ENCODE peak calls at places on chromosomes 11 and 22, in five cellular contexts. One of them, this sample, is unnamed. For H3K36me3, the result is how much of the 10 kb centered on the place peaks cover.

GRCh38 chr11:73189315-73189714 is 28.8 kb upstream of the P2RY2 start:
- DNase-seq in endothelial cell of umbilical vein: no peak
- DNase-seq in Panc1: no peak
- DNase-seq in spleen: peak
- DNase-seq in transverse colon: peak
- DNase-seq in this sample: peak

GRCh38 chr22:46613606-46613997 is 6.6 kb upstream of the GRAMD4 start:
- DNase-seq in endothelial cell of umbilical vein: peak
- DNase-seq in transverse colon: peak
- DNase-seq in spleen: peak
- DNase-seq in Panc1: no peak
- DNase-seq in this sample: no peak

GRCh38 chr22:47001288-47001687 is 238.8 kb downstream of the TBC1D22A start:
- DNase-seq in transverse colon: no peak
- DNase-seq in Panc1: no peak
- DNase-seq in endothelial cell of umbilical vein: no peak
- DNase-seq in spleen: no peak
- DNase-seq in this sample: no peak

GRCh38 chr11:112540261-112540660 is 279.6 kb upstream of the PLET1 start:
- DNase-seq in transverse colon: no peak
- DNase-seq in Panc1: no peak
- DNase-seq in spleen: no peak
- DNase-seq in endothelial cell of umbilical vein: no peak
- DNase-seq in this sample: no peak

GRCh38 chr11:76918941-76919386 is 58.2 kb downstream of the ACER3 start:
- DNase-seq in endothelial cell of umbilical vein: peak
- DNase-seq in Panc1: peak
- DNase-seq in transverse colon: peak
- DNase-seq in spleen: no peak
- DNase-seq in this sample: no peak

GRCh38 chr11:120142072-120142423 is 4.1 kb upstream of the TRIM29 start:
- DNase-seq in spleen: no peak
- DNase-seq in endothelial cell of umbilical vein: no peak
- DNase-seq in Panc1: no peak
- DNase-seq in transverse colon: no peak
- DNase-seq in this sample: no peak

GRCh38 chr22:22461111-22461510 is 47.4 kb downstream of the ZNF280B start:
- DNase-seq in Panc1: no peak
- DNase-seq in spleen: no peak
- DNase-seq in endothelial cell of umbilical vein: no peak
- DNase-seq in transverse colon: no peak
- DNase-seq in this sample: no peak

GRCh38 chr11:73262851-73263495 is 9.2 kb upstream of the P2RY6 start:
- DNase-seq in spleen: no peak
- DNase-seq in transverse colon: no peak
- DNase-seq in Panc1: no peak
- DNase-seq in endothelial cell of umbilical vein: no peak
- DNase-seq in this sample: no peak

GRCh38 chr11:12106501-12106900 is 3.9 kb upstream of the MICAL2 start:
- DNase-seq in transverse colon: no peak
- DNase-seq in spleen: no peak
- DNase-seq in endothelial cell of umbilical vein: no peak
- DNase-seq in Panc1: no peak
- DNase-seq in this sample: no peak

GRCh38 chr22:17105143-17106129 is 15.7 kb downstream of the TMEM121B start:
- DNase-seq in transverse colon: no peak
- DNase-seq in Panc1: no peak
- DNase-seq in endothelial cell of umbilical vein: no peak
- DNase-seq in spleen: no peak
- DNase-seq in this sample: peak

GRCh38 chr11:126628790-126629621 is 273.5 kb downstream of the ST3GAL4 start:
- DNase-seq in spleen: no peak
- DNase-seq in transverse colon: no peak
- DNase-seq in Panc1: no peak
- DNase-seq in endothelial cell of umbilical vein: no peak
- DNase-seq in this sample: no peak

GRCh38 chr11:128467610-128468041 is 119.7 kb downstream of the ETS1 start:
- DNase-seq in Panc1: peak
- DNase-seq in transverse colon: no peak
- DNase-seq in spleen: no peak
- DNase-seq in endothelial cell of umbilical vein: no peak
- DNase-seq in this sample: peak

GRCh38 chr11:117623831-117624271 is 173.2 kb downstream of the DSCAML1 start:
- DNase-seq in Panc1: no peak
- DNase-seq in spleen: no peak
- DNase-seq in transverse colon: no peak
- DNase-seq in endothelial cell of umbilical vein: no peak
- DNase-seq in this sample: no peak

GRCh38 chr11:75797796-75798195 is 17.2 kb upstream of the UVRAG start:
- DNase-seq in spleen: peak
- DNase-seq in endothelial cell of umbilical vein: no peak
- DNase-seq in transverse colon: no peak
- DNase-seq in Panc1: no peak
- DNase-seq in this sample: no peak

GRCh38 chr11:131893103-131893502 is 522.7 kb downstream of the NTM start:
- DNase-seq in Panc1: no peak
- DNase-seq in spleen: no peak
- DNase-seq in endothelial cell of umbilical vein: no peak
- DNase-seq in transverse colon: no peak
- DNase-seq in this sample: no peak

GRCh38 chr11:31643831-31644230 is 134.3 kb downstream of the ELP4 start:
- DNase-seq in spleen: no peak
- DNase-seq in Panc1: no peak
- DNase-seq in transverse colon: no peak
- DNase-seq in endothelial cell of umbilical vein: peak
- DNase-seq in this sample: no peak

GRCh38 chr11:71207563-71207962 is 44.8 kb downstream of the SHANK2 start:
- DNase-seq in spleen: peak
- DNase-seq in Panc1: no peak
- DNase-seq in transverse colon: no peak
- DNase-seq in endothelial cell of umbilical vein: no peak
- DNase-seq in this sample: peak

GRCh38 chr11:37061426-37061825 is 463.4 kb upstream of the RAG2 start:
- DNase-seq in Panc1: no peak
- DNase-seq in spleen: no peak
- DNase-seq in endothelial cell of umbilical vein: no peak
- DNase-seq in transverse colon: no peak
- DNase-seq in this sample: no peak

GRCh38 chr22:27868738-27869282 is 50.2 kb downstream of the PITPNB start:
- DNase-seq in transverse colon: no peak
- DNase-seq in spleen: no peak
- DNase-seq in Panc1: no peak
- DNase-seq in endothelial cell of umbilical vein: no peak
- DNase-seq in this sample: no peak

GRCh38 chr11:125621995-125622394 is 3.0 kb upstream of the CHEK1 start:
- DNase-seq in endothelial cell of umbilical vein: peak
- DNase-seq in transverse colon: no peak
- DNase-seq in spleen: no peak
- DNase-seq in Panc1: no peak
- DNase-seq in this sample: no peak

GRCh38 chr11:121540627-121541026 is 87.9 kb upstream of the SORL1-AS1 start:
- DNase-seq in transverse colon: no peak
- DNase-seq in endothelial cell of umbilical vein: peak
- DNase-seq in spleen: no peak
- DNase-seq in Panc1: no peak
- DNase-seq in this sample: no peak

GRCh38 chr11:32400196-32400595 is 35.1 kb downstream of the WT1 start:
- DNase-seq in endothelial cell of umbilical vein: no peak
- DNase-seq in spleen: no peak
- DNase-seq in Panc1: no peak
- DNase-seq in transverse colon: no peak
- DNase-seq in this sample: no peak

GRCh38 chr11:10906521-10906920 is 48.7 kb upstream of the ZBED5 start:
- DNase-seq in spleen: no peak
- DNase-seq in Panc1: no peak
- DNase-seq in endothelial cell of umbilical vein: peak
- DNase-seq in transverse colon: no peak
- DNase-seq in this sample: no peak

GRCh38 chr22:26671317-26672059 is 14.1 kb downstream of the MIAT start:
- DNase-seq in Panc1: no peak
- DNase-seq in endothelial cell of umbilical vein: no peak
- DNase-seq in spleen: peak
- DNase-seq in transverse colon: peak
- DNase-seq in this sample: peak

GRCh38 chr11:79047356-79047755 is 393.5 kb downstream of the TENM4 start:
- DNase-seq in spleen: no peak
- DNase-seq in Panc1: no peak
- DNase-seq in transverse colon: no peak
- DNase-seq in endothelial cell of umbilical vein: no peak
- DNase-seq in this sample: no peak

GRCh38 chr11:119486691-119487259 is 63.8 kb upstream of the THY1 start:
- DNase-seq in endothelial cell of umbilical vein: no peak
- DNase-seq in Panc1: no peak
- DNase-seq in spleen: no peak
- DNase-seq in transverse colon: no peak
- DNase-seq in this sample: peak

GRCh38 chr11:72721689-72722049 is 30.5 kb downstream of the ARAP1 start:
- DNase-seq in transverse colon: peak
- DNase-seq in spleen: peak
- DNase-seq in Panc1: no peak
- DNase-seq in endothelial cell of umbilical vein: no peak
- DNase-seq in this sample: no peak

GRCh38 chr11:48095779-48096470 is 115.6 kb downstream of the PTPRJ start:
- DNase-seq in Panc1: no peak
- DNase-seq in endothelial cell of umbilical vein: no peak
- DNase-seq in spleen: no peak
- DNase-seq in transverse colon: no peak
- DNase-seq in this sample: no peak

GRCh38 chr11:35892166-35892565 is 51.7 kb upstream of the LDLRAD3 start:
- DNase-seq in transverse colon: no peak
- DNase-seq in Panc1: no peak
- DNase-seq in spleen: no peak
- DNase-seq in endothelial cell of umbilical vein: no peak
- DNase-seq in this sample: no peak

GRCh38 chr11:35897019-35897418 is 46.8 kb upstream of the LDLRAD3 start:
- DNase-seq in Panc1: no peak
- DNase-seq in transverse colon: no peak
- DNase-seq in endothelial cell of umbilical vein: peak
- DNase-seq in spleen: no peak
- DNase-seq in this sample: no peak

DNA sequence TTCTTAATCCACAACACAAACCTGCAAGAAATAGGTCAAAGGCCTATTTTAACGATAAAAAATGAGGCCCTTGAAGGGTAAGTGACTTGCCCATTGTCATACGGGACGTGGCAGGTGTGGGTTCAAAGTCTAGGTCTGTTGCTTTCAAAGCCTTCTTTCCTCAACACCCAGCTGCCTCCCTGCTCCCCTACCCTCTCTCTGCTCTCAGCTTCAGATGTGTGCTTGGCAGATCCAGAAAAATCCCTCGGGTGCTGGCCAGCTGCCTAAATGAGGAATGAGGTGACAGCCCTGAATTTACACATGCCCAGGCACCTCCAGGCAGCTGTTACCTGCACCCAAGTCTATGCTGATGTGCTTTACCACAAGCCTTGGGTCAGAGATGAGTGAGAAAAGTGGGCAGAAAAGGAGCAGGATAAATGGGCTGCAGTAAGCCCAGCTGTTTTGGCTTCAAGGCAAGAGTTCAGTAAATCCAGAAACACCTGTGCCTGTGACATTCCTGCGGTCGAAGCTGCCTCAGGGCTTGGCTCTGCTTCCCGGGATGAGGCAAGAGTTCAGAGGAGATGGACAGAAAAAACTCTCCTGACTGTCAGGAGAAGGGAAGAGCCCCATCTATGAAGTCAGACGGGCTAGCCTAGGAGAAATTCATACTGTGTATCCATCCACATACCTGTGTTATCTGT is 49.9 kb upstream of the LDLRAD3 start:
- DNase-seq in endothelial cell of umbilical vein: no peak
- DNase-seq in Panc1: no peak
- DNase-seq in transverse colon: peak
- DNase-seq in spleen: no peak
- DNase-seq in this sample: no peak
- TF ChIP-seq POLR2AphosphoS5 in endothelial cell of umbilical vein: no peak
- TF ChIP-seq POLR2AphosphoS5 in Panc1: no peak
- TF ChIP-seq POLR2AphosphoS5 in transverse colon: no peak
- TF ChIP-seq POLR2AphosphoS5 in spleen: no peak
- TF ChIP-seq POLR2AphosphoS5 in this sample: no peak

DNA sequence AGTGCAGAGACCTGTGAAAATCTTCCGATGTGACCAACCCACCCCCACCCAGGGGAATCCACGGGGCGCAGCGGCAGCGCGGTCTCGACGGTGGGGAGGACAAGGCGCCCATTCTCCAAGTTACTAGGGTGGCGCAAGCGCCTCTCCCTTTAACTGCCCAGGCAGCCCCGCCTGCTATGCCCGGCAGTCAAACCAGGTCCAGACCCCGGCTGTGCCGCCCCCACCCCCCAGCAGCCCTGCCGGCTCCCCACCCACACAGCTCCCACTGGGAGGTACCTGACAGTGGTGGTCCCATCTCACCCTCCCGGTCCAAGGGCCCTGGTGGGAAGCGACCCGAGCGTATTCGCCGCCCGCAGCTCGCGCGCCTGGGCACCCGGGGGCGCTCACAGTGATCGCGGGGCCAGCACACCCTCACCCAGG is 423 bp downstream of the TRPM5 start:
- DNase-seq in Panc1: no peak
- DNase-seq in transverse colon: peak
- DNase-seq in spleen: peak
- DNase-seq in endothelial cell of umbilical vein: no peak
- DNase-seq in this sample: no peak
- TF ChIP-seq CTCF in Panc1: no peak
- TF ChIP-seq CTCF in transverse colon: no peak
- TF ChIP-seq CTCF in spleen: no peak
- TF ChIP-seq CTCF in endothelial cell of umbilical vein: no peak
- TF ChIP-seq CTCF in this sample: no peak

DNA sequence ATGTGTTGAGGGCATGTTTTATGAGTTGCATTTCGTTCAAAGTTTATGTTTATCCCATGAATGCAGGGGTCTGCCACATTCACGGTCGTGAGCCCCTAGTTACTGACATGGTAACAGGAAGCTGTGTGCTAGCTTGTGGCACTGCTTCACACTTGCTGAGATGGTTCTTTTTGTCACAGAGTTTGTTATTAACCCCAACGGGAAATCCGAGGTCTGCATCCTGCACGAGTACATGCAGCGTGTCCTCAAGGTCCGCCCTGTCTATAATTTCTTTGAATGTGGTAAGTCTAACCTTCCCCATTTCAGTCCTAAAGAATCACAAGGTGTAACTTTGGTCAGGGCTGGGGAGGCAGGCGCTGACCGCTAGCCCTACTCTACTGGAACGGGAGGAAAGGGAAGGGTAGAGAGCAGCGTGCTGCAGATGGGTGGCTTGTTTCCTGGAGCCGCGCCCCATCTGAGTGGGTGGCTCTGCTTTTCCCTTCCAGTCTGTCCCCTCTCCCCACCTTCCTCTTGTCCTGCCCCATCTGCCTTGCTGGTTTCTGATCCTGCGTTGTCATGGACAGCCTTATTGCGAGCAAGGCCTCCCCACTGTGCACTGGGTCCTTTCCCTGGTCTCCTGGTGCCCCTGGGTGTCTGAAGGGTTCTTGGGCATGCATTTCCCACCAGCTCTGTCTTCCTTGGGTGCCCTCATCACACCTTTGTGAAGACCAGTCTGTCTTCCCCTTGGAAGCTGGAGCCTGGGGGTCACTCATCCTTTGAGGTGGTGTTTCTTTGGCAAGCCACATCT is 11.8 kb downstream of the DGCR8 start:
- DNase-seq in spleen: peak
- DNase-seq in transverse colon: no peak
- DNase-seq in Panc1: no peak
- DNase-seq in endothelial cell of umbilical vein: no peak
- DNase-seq in this sample: no peak
- H3K36me3 ChIP-seq in spleen: half or more
- H3K36me3 ChIP-seq in transverse colon: under half
- H3K36me3 ChIP-seq in Panc1: under half
- H3K36me3 ChIP-seq in endothelial cell of umbilical vein: half or more
- H3K36me3 ChIP-seq in this sample: half or more

GRCh38 chr22:38737302-38738060 is 18.3 kb downstream of the SUN2 start:
- DNase-seq in Panc1: no peak
- DNase-seq in spleen: peak
- DNase-seq in endothelial cell of umbilical vein: no peak
- DNase-seq in transverse colon: no peak
- DNase-seq in this sample: no peak
- TF ChIP-seq POLR2AphosphoS5 in Panc1: no peak
- TF ChIP-seq POLR2AphosphoS5 in spleen: peak
- TF ChIP-seq POLR2AphosphoS5 in endothelial cell of umbilical vein: no peak
- TF ChIP-seq POLR2AphosphoS5 in transverse colon: no peak
- TF ChIP-seq POLR2AphosphoS5 in this sample: no peak